ENCODE peak calls at places on chromosome 17, in six cellular contexts. R is heart right ventricle; M is nucleus accumbens; E is cerebellar cortex; B is stimulated activated CD8-positive, alpha-beta memory T cell treated with anti-CD3 and anti-CD28 coated beads, Interleukin-4, amount 100 ng/mL, for 4 hours; J is H9. A is an unnamed sample.

GRCh38 chr17:40253565-40253964 is 34.1 kb upstream of the CDC6 start:
- DNase-seq in R (no peak), M (no peak), E (no peak), B (no peak), J (no peak), A (no peak)

GRCh38 chr17:32936894-32937500 is 9.0 kb downstream of the TMEM98 start:
- DNase-seq in R (peak), M (peak), E (peak), B (peak), J (peak), A (peak)

GRCh38 chr17:59331929-59332889 is 754 bp downstream of the YPEL2 start:
- DNase-seq in R (peak), M (peak), E (no peak), B (no peak), J (no peak), A (peak)

GRCh38 chr17:73142763-73143395 is 21.9 kb upstream of the SSTR2 start:
- DNase-seq in R (no peak), M (no peak), E (no peak), B (no peak), J (no peak), A (no peak)

GRCh38 chr17:20234266-20234665 is 225.1 kb downstream of the SPECC1 start:
- DNase-seq in R (no peak), M (no peak), E (no peak), B (no peak), J (no peak), A (peak)

GRCh38 chr17:77186141-77186604 is 45.4 kb downstream of the SEC14L1 start:
- DNase-seq in R (peak), M (no peak), E (peak), B (no peak), J (no peak), A (no peak)

GRCh38 chr17:56982312-56982711 is 4.4 kb downstream of the SCPEP1 start:
- DNase-seq in R (no peak), M (no peak), E (no peak), B (no peak), J (no peak), A (no peak)

GRCh38 chr17:78896834-78897638 is 6.0 kb downstream of the CEP295NL start:
- DNase-seq in R (no peak), M (no peak), E (no peak), B (no peak), J (no peak), A (no peak)

GRCh38 chr17:76173474-76173873 is 32.4 kb upstream of the FOXJ1 start:
- DNase-seq in R (no peak), M (no peak), E (no peak), B (no peak), J (no peak), A (no peak)

GRCh38 chr17:41985919-41986318 is 19.3 kb downstream of the CNP start:
- DNase-seq in R (no peak), M (no peak), E (no peak), B (no peak), J (no peak), A (no peak)

GRCh38 chr17:7176870-7177209 is 2.3 kb downstream of the ASGR1 start:
- DNase-seq in R (no peak), M (no peak), E (no peak), B (no peak), J (peak), A (no peak)